ENCODE peak calls at places on chromosomes 12 and 14, in five cellular contexts. One of them, this sample, is unnamed.
A peak's percentile ranks its signal among the peaks of the same experiment; 100 is the strongest.

GRCh38 chr14:25400607-25401206 is 350.8 kb upstream of the STXBP6 start:
- DNase-seq in uterus: no peak
- DNase-seq in NT2/D1: peak; percentile 6
- DNase-seq in brain microvascular endothelial cell: peak; percentile 43
- DNase-seq in heart left ventricle: no peak
- DNase-seq in this sample: peak; percentile 60

GRCh38 chr12:124686001-124686884 is 118.8 kb upstream of the NCOR2 start:
- DNase-seq in uterus: peak; percentile 60
- DNase-seq in NT2/D1: no peak
- DNase-seq in brain microvascular endothelial cell: peak; percentile 54
- DNase-seq in heart left ventricle: no peak
- DNase-seq in this sample: no peak

GRCh38 chr12:31518680-31519227 is 72.2 kb downstream of the DENND5B start:
- DNase-seq in uterus: peak; percentile 36
- DNase-seq in NT2/D1: peak; percentile 99
- DNase-seq in brain microvascular endothelial cell: peak; percentile 100
- DNase-seq in heart left ventricle: no peak
- DNase-seq in this sample: peak; percentile 100

GRCh38 chr12:62793256-62794217 is 141.4 kb downstream of the PPM1H start:
- DNase-seq in uterus: peak; percentile 89
- DNase-seq in NT2/D1: peak; percentile 68
- DNase-seq in brain microvascular endothelial cell: peak; percentile 90
- DNase-seq in heart left ventricle: peak; percentile 88
- DNase-seq in this sample: peak; percentile 91

GRCh38 chr12:107618106-107618505 is 67.5 kb upstream of the PWP1 start:
- DNase-seq in uterus: no peak
- DNase-seq in NT2/D1: no peak
- DNase-seq in brain microvascular endothelial cell: no peak
- DNase-seq in heart left ventricle: no peak
- DNase-seq in this sample: no peak

GRCh38 chr12:127998936-127999467 is 268.0 kb upstream of the TMEM132C start:
- DNase-seq in uterus: no peak
- DNase-seq in NT2/D1: no peak
- DNase-seq in brain microvascular endothelial cell: peak; percentile 38
- DNase-seq in heart left ventricle: no peak
- DNase-seq in this sample: no peak

GRCh38 chr14:104101086-104101621 is 15.7 kb downstream of the ASPG start:
- DNase-seq in uterus: no peak
- DNase-seq in NT2/D1: no peak
- DNase-seq in brain microvascular endothelial cell: no peak
- DNase-seq in heart left ventricle: peak; percentile 11
- DNase-seq in this sample: no peak

GRCh38 chr14:50007123-50007903 is 109.1 kb downstream of the VCPKMT start:
- DNase-seq in uterus: no peak
- DNase-seq in NT2/D1: no peak
- DNase-seq in brain microvascular endothelial cell: no peak
- DNase-seq in heart left ventricle: no peak
- DNase-seq in this sample: no peak

GRCh38 chr12:20472089-20472488 is 103.8 kb downstream of the PDE3A start:
- DNase-seq in uterus: no peak
- DNase-seq in NT2/D1: no peak
- DNase-seq in brain microvascular endothelial cell: no peak
- DNase-seq in heart left ventricle: no peak
- DNase-seq in this sample: no peak

GRCh38 chr14:22849212-22849819 is 12.9 kb downstream of the MMP14 start:
- DNase-seq in uterus: peak; percentile 80
- DNase-seq in NT2/D1: no peak
- DNase-seq in brain microvascular endothelial cell: peak; percentile 20
- DNase-seq in heart left ventricle: peak; percentile 76
- DNase-seq in this sample: peak; percentile 92

GRCh38 chr12:31324845-31325523 is 966 bp downstream of the SINHCAF start:
- DNase-seq in uterus: peak; percentile 65
- DNase-seq in NT2/D1: peak; percentile 55
- DNase-seq in brain microvascular endothelial cell: peak; percentile 43
- DNase-seq in heart left ventricle: peak; percentile 63
- DNase-seq in this sample: peak; percentile 60

GRCh38 chr14:64217747-64218146 is 76.4 kb downstream of the ESR2 start:
- DNase-seq in uterus: no peak
- DNase-seq in NT2/D1: no peak
- DNase-seq in brain microvascular endothelial cell: no peak
- DNase-seq in heart left ventricle: no peak
- DNase-seq in this sample: no peak

GRCh38 chr14:54564071-54564798 is 2.7 kb upstream of the SAMD4A start:
- DNase-seq in uterus: no peak
- DNase-seq in NT2/D1: no peak
- DNase-seq in brain microvascular endothelial cell: no peak
- DNase-seq in heart left ventricle: no peak
- DNase-seq in this sample: peak; percentile 67

GRCh38 chr12:12048266-12048665 is 22.5 kb upstream of the BCL2L14 start:
- DNase-seq in uterus: no peak
- DNase-seq in NT2/D1: no peak
- DNase-seq in brain microvascular endothelial cell: no peak
- DNase-seq in heart left ventricle: no peak
- DNase-seq in this sample: no peak

GRCh38 chr12:116520801-116521471 is 38.2 kb upstream of the MAP1LC3B2 start:
- DNase-seq in uterus: no peak
- DNase-seq in NT2/D1: no peak
- DNase-seq in brain microvascular endothelial cell: peak; percentile 68
- DNase-seq in heart left ventricle: no peak
- DNase-seq in this sample: peak; percentile 65

GRCh38 chr14:31884238-31884637 is 192.9 kb upstream of the ARHGAP5 start:
- DNase-seq in uterus: no peak
- DNase-seq in NT2/D1: no peak
- DNase-seq in brain microvascular endothelial cell: no peak
- DNase-seq in heart left ventricle: no peak
- DNase-seq in this sample: peak; percentile 28

GRCh38 chr14:31881531-31882310 is 195.4 kb upstream of the ARHGAP5 start:
- DNase-seq in uterus: no peak
- DNase-seq in NT2/D1: no peak
- DNase-seq in brain microvascular endothelial cell: no peak
- DNase-seq in heart left ventricle: no peak
- DNase-seq in this sample: peak; percentile 40

GRCh38 chr12:100741084-100741711 is 53.4 kb upstream of the ANO4 start:
- DNase-seq in uterus: no peak
- DNase-seq in NT2/D1: no peak
- DNase-seq in brain microvascular endothelial cell: peak; percentile 39
- DNase-seq in heart left ventricle: no peak
- DNase-seq in this sample: peak; percentile 60

GRCh38 chr12:54036620-54037359 is 3.9 kb downstream of the HOXC5 start:
- DNase-seq in uterus: no peak
- DNase-seq in NT2/D1: no peak
- DNase-seq in brain microvascular endothelial cell: no peak
- DNase-seq in heart left ventricle: no peak
- DNase-seq in this sample: no peak

GRCh38 chr14:24233538-24233866 is 773 bp downstream of the GMPR2 start:
- DNase-seq in uterus: no peak
- DNase-seq in NT2/D1: no peak
- DNase-seq in brain microvascular endothelial cell: no peak
- DNase-seq in heart left ventricle: no peak
- DNase-seq in this sample: no peak

GRCh38 chr12:76025601-76026575 is 5.7 kb downstream of the PHLDA1 start:
- DNase-seq in uterus: no peak
- DNase-seq in NT2/D1: no peak
- DNase-seq in brain microvascular endothelial cell: peak; percentile 59
- DNase-seq in heart left ventricle: no peak
- DNase-seq in this sample: peak; percentile 82

GRCh38 chr12:46383654-46384450 is 11.3 kb upstream of the SLC38A2 start:
- DNase-seq in uterus: peak; percentile 95
- DNase-seq in NT2/D1: no peak
- DNase-seq in brain microvascular endothelial cell: peak; percentile 95
- DNase-seq in heart left ventricle: peak; percentile 97
- DNase-seq in this sample: peak; percentile 98

GRCh38 chr12:72465940-72466630 is 193.9 kb downstream of the TRHDE start:
- DNase-seq in uterus: no peak
- DNase-seq in NT2/D1: no peak
- DNase-seq in brain microvascular endothelial cell: no peak
- DNase-seq in heart left ventricle: no peak
- DNase-seq in this sample: no peak

GRCh38 chr14:85934123-85934885 is 404.4 kb downstream of the FLRT2 start:
- DNase-seq in uterus: peak; percentile 14
- DNase-seq in NT2/D1: no peak
- DNase-seq in brain microvascular endothelial cell: no peak
- DNase-seq in heart left ventricle: peak; percentile 26
- DNase-seq in this sample: peak; percentile 37

GRCh38 chr12:45290218-45290609 is 74.3 kb downstream of the ANO6 start:
- DNase-seq in uterus: no peak
- DNase-seq in NT2/D1: no peak
- DNase-seq in brain microvascular endothelial cell: peak; percentile 71
- DNase-seq in heart left ventricle: no peak
- DNase-seq in this sample: peak; percentile 95

GRCh38 chr14:87999282-87999681 is 5.7 kb upstream of the GPR65 start:
- DNase-seq in uterus: no peak
- DNase-seq in NT2/D1: no peak
- DNase-seq in brain microvascular endothelial cell: no peak
- DNase-seq in heart left ventricle: no peak
- DNase-seq in this sample: no peak

GRCh38 chr12:6461401-6462233 is 8.9 kb downstream of the VAMP1 start:
- DNase-seq in uterus: no peak
- DNase-seq in NT2/D1: no peak
- DNase-seq in brain microvascular endothelial cell: peak; percentile 41
- DNase-seq in heart left ventricle: peak; percentile 68
- DNase-seq in this sample: no peak

GRCh38 chr12:123085730-123086487 is 65.0 kb downstream of the PITPNM2 start:
- DNase-seq in uterus: peak; percentile 47
- DNase-seq in NT2/D1: no peak
- DNase-seq in brain microvascular endothelial cell: no peak
- DNase-seq in heart left ventricle: peak; percentile 79
- DNase-seq in this sample: no peak

GRCh38 chr12:49030714-49031572 is 12.4 kb upstream of the PRKAG1 start:
- DNase-seq in uterus: no peak
- DNase-seq in NT2/D1: no peak
- DNase-seq in brain microvascular endothelial cell: no peak
- DNase-seq in heart left ventricle: no peak
- DNase-seq in this sample: no peak

GRCh38 chr12:30806989-30807694 is 52.4 kb upstream of the CAPRIN2 start:
- DNase-seq in uterus: peak; percentile 33
- DNase-seq in NT2/D1: peak; percentile 85
- DNase-seq in brain microvascular endothelial cell: peak; percentile 68
- DNase-seq in heart left ventricle: no peak
- DNase-seq in this sample: peak; percentile 90

GRCh38 chr12:11923067-11923466 is 147.7 kb upstream of the BCL2L14 start:
- DNase-seq in uterus: no peak
- DNase-seq in NT2/D1: no peak
- DNase-seq in brain microvascular endothelial cell: no peak
- DNase-seq in heart left ventricle: no peak
- DNase-seq in this sample: no peak

GRCh38 chr14:95046711-95047681 is 110.3 kb downstream of the DICER1 start:
- DNase-seq in uterus: peak; percentile 28
- DNase-seq in NT2/D1: no peak
- DNase-seq in brain microvascular endothelial cell: no peak
- DNase-seq in heart left ventricle: no peak
- DNase-seq in this sample: no peak
- H3K4me3 ChIP-seq in uterus: no peak overlapping the region
- H3K4me3 ChIP-seq in NT2/D1: no peak overlapping the region
- H3K4me3 ChIP-seq in brain microvascular endothelial cell: no peak overlapping the region
- H3K4me3 ChIP-seq in heart left ventricle: no peak overlapping the region
- H3K4me3 ChIP-seq in this sample: no peak overlapping the region

GRCh38 chr12:8890313-8891084 is 23.8 kb upstream of the PHC1 start:
- DNase-seq in uterus: peak; percentile 46
- DNase-seq in NT2/D1: peak; percentile 87
- DNase-seq in brain microvascular endothelial cell: peak; percentile 31
- DNase-seq in heart left ventricle: peak; percentile 45
- DNase-seq in this sample: peak; percentile 56
- H3K4me3 ChIP-seq in uterus: peak overlapping the region; percentile 29
- H3K4me3 ChIP-seq in NT2/D1: no peak overlapping the region
- H3K4me3 ChIP-seq in brain microvascular endothelial cell: peak overlapping the region; percentile 51
- H3K4me3 ChIP-seq in heart left ventricle: peak overlapping the region; percentile 13
- H3K4me3 ChIP-seq in this sample: peak overlapping the region; percentile 59

GRCh38 chr14:99792551-99793212 is 531 bp upstream of the EML1 start:
- DNase-seq in uterus: peak; percentile 44
- DNase-seq in NT2/D1: no peak
- DNase-seq in brain microvascular endothelial cell: no peak
- DNase-seq in heart left ventricle: peak; percentile 42
- DNase-seq in this sample: peak; percentile 23
- H3K4me3 ChIP-seq in uterus: peak overlapping the region; percentile 44
- H3K4me3 ChIP-seq in NT2/D1: peak overlapping the region; percentile 36
- H3K4me3 ChIP-seq in brain microvascular endothelial cell: peak overlapping the region; percentile 54
- H3K4me3 ChIP-seq in heart left ventricle: peak overlapping the region; percentile 21
- H3K4me3 ChIP-seq in this sample: peak overlapping the region; percentile 55

GRCh38 chr12:121628536-121628935 is 2.2 kb downstream of the ORAI1 start:
- DNase-seq in uterus: no peak
- DNase-seq in NT2/D1: no peak
- DNase-seq in brain microvascular endothelial cell: no peak
- DNase-seq in heart left ventricle: no peak
- DNase-seq in this sample: no peak
- H3K4me3 ChIP-seq in uterus: no peak overlapping the region
- H3K4me3 ChIP-seq in NT2/D1: peak overlapping the region; percentile 92
- H3K4me3 ChIP-seq in brain microvascular endothelial cell: no peak overlapping the region
- H3K4me3 ChIP-seq in heart left ventricle: no peak overlapping the region
- H3K4me3 ChIP-seq in this sample: no peak overlapping the region

GRCh38 chr14:67537736-67538135 is 4.6 kb downstream of the PLEKHH1 start:
- DNase-seq in uterus: no peak
- DNase-seq in NT2/D1: no peak
- DNase-seq in brain microvascular endothelial cell: no peak
- DNase-seq in heart left ventricle: no peak
- DNase-seq in this sample: no peak

GRCh38 chr14:67544590-67544989 is 11.5 kb downstream of the PLEKHH1 start:
- DNase-seq in uterus: no peak
- DNase-seq in NT2/D1: no peak
- DNase-seq in brain microvascular endothelial cell: no peak
- DNase-seq in heart left ventricle: no peak
- DNase-seq in this sample: no peak

GRCh38 chr14:67539116-67539515 is 6.0 kb downstream of the PLEKHH1 start:
- DNase-seq in uterus: no peak
- DNase-seq in NT2/D1: no peak
- DNase-seq in brain microvascular endothelial cell: no peak
- DNase-seq in heart left ventricle: no peak
- DNase-seq in this sample: no peak

GRCh38 chr14:67538501-67538900 is 5.4 kb downstream of the PLEKHH1 start:
- DNase-seq in uterus: no peak
- DNase-seq in NT2/D1: no peak
- DNase-seq in brain microvascular endothelial cell: no peak
- DNase-seq in heart left ventricle: no peak
- DNase-seq in this sample: no peak

GRCh38 chr14:67541448-67542387 is 8.6 kb downstream of the PLEKHH1 start:
- DNase-seq in uterus: no peak
- DNase-seq in NT2/D1: no peak
- DNase-seq in brain microvascular endothelial cell: no peak
- DNase-seq in heart left ventricle: no peak
- DNase-seq in this sample: no peak
- H3K4me3 ChIP-seq in uterus: no peak overlapping the region
- H3K4me3 ChIP-seq in NT2/D1: no peak overlapping the region
- H3K4me3 ChIP-seq in brain microvascular endothelial cell: no peak overlapping the region
- H3K4me3 ChIP-seq in heart left ventricle: no peak overlapping the region
- H3K4me3 ChIP-seq in this sample: no peak overlapping the region

This sample was measured in choroid plexus epithelial cell.